ENCODE peak calls at places on chromosomes 7 and 10, in four cellular contexts. One of them, this sample, is unnamed.
A peak's percentile ranks its signal among the peaks of the same experiment; 100 is the strongest.

GRCh38 chr7:18997477-18998130 is 119.8 kb downstream of the TWIST1 start:
- DNase-seq in fibroblast of lung: no peak
- DNase-seq in right lobe of liver: no peak
- DNase-seq in astrocyte: no peak
- DNase-seq in this sample: no peak

GRCh38 chr7:50970092-50970491 is 187.4 kb upstream of the GRB10 start:
- DNase-seq in fibroblast of lung: no peak
- DNase-seq in right lobe of liver: no peak
- DNase-seq in astrocyte: no peak
- DNase-seq in this sample: no peak

GRCh38 chr7:101936612-101937231 is 119.3 kb downstream of the CUX1 start:
- DNase-seq in fibroblast of lung: peak; percentile 25
- DNase-seq in right lobe of liver: no peak
- DNase-seq in astrocyte: no peak
- DNase-seq in this sample: no peak

GRCh38 chr7:17239683-17240521 is 58.5 kb upstream of the AHR start:
- DNase-seq in fibroblast of lung: peak; percentile 85
- DNase-seq in right lobe of liver: no peak
- DNase-seq in astrocyte: peak; percentile 85
- DNase-seq in this sample: no peak

GRCh38 chr7:47080816-47081215 is 501.1 kb downstream of the TNS3 start:
- DNase-seq in fibroblast of lung: peak; percentile 50
- DNase-seq in right lobe of liver: no peak
- DNase-seq in astrocyte: peak; percentile 35
- DNase-seq in this sample: peak; percentile 67

GRCh38 chr10:4022473-4022872 is 237.5 kb upstream of the KLF6 start:
- DNase-seq in fibroblast of lung: no peak
- DNase-seq in right lobe of liver: no peak
- DNase-seq in astrocyte: no peak
- DNase-seq in this sample: no peak

GRCh38 chr10:79046991-79047874 is 21.5 kb upstream of the ZMIZ1 start:
- DNase-seq in fibroblast of lung: no peak
- DNase-seq in right lobe of liver: peak; percentile 61
- DNase-seq in astrocyte: no peak
- DNase-seq in this sample: no peak

GRCh38 chr7:126659124-126659523 is 593.6 kb downstream of the GRM8 start:
- DNase-seq in fibroblast of lung: no peak
- DNase-seq in right lobe of liver: no peak
- DNase-seq in astrocyte: no peak
- DNase-seq in this sample: no peak

GRCh38 chr10:44965104-44965503 is 5.5 kb downstream of the RASSF4 start:
- DNase-seq in fibroblast of lung: no peak
- DNase-seq in right lobe of liver: no peak
- DNase-seq in astrocyte: no peak
- DNase-seq in this sample: no peak

GRCh38 chr10:29186221-29186620 is 102.6 kb upstream of the LYZL1 start:
- DNase-seq in fibroblast of lung: peak; percentile 61
- DNase-seq in right lobe of liver: no peak
- DNase-seq in astrocyte: peak; percentile 51
- DNase-seq in this sample: no peak

GRCh38 chr7:21076054-21076453 is 289.4 kb upstream of the SP8 start:
- DNase-seq in fibroblast of lung: no peak
- DNase-seq in right lobe of liver: no peak
- DNase-seq in astrocyte: no peak
- DNase-seq in this sample: no peak

GRCh38 chr10:17861760-17862159 is 52.6 kb downstream of the MRC1 start:
- DNase-seq in fibroblast of lung: no peak
- DNase-seq in right lobe of liver: no peak
- DNase-seq in astrocyte: no peak
- DNase-seq in this sample: no peak

GRCh38 chr7:151249732-151250072 is 1.2 kb upstream of the SMARCD3 start:
- DNase-seq in fibroblast of lung: peak; percentile 63
- DNase-seq in right lobe of liver: no peak
- DNase-seq in astrocyte: peak; percentile 46
- DNase-seq in this sample: peak; percentile 74

GRCh38 chr7:86949052-86949778 is 110.2 kb downstream of the ELAPOR2 start:
- DNase-seq in fibroblast of lung: no peak
- DNase-seq in right lobe of liver: no peak
- DNase-seq in astrocyte: no peak
- DNase-seq in this sample: no peak

GRCh38 chr7:42068554-42069280 is 168.3 kb downstream of the GLI3 start:
- DNase-seq in fibroblast of lung: no peak
- DNase-seq in right lobe of liver: no peak
- DNase-seq in astrocyte: no peak
- DNase-seq in this sample: no peak

GRCh38 chr10:27440021-27440420 is 64.1 kb upstream of the RAB18 start:
- DNase-seq in fibroblast of lung: no peak
- DNase-seq in right lobe of liver: no peak
- DNase-seq in astrocyte: no peak
- DNase-seq in this sample: no peak

GRCh38 chr7:42020067-42020466 is 216.9 kb downstream of the GLI3 start:
- DNase-seq in fibroblast of lung: no peak
- DNase-seq in right lobe of liver: no peak
- DNase-seq in astrocyte: no peak
- DNase-seq in this sample: no peak

GRCh38 chr10:118504044-118504944 is 91.2 kb downstream of the PRLHR start:
- DNase-seq in fibroblast of lung: peak; percentile 77
- DNase-seq in right lobe of liver: no peak
- DNase-seq in astrocyte: peak; percentile 71
- DNase-seq in this sample: no peak

GRCh38 chr10:118034755-118035154 is 12.0 kb downstream of the RAB11FIP2 start:
- DNase-seq in fibroblast of lung: peak; percentile 25
- DNase-seq in right lobe of liver: no peak
- DNase-seq in astrocyte: no peak
- DNase-seq in this sample: no peak

GRCh38 chr7:76198202-76198601 is 3.5 kb upstream of the SRRM3 start:
- DNase-seq in fibroblast of lung: no peak
- DNase-seq in right lobe of liver: no peak
- DNase-seq in astrocyte: no peak
- DNase-seq in this sample: no peak

GRCh38 chr10:120943542-120943941 is 92.4 kb downstream of the WDR11 start:
- DNase-seq in fibroblast of lung: no peak
- DNase-seq in right lobe of liver: no peak
- DNase-seq in astrocyte: no peak
- DNase-seq in this sample: no peak

GRCh38 chr10:44295619-44296222 is 89.2 kb downstream of the CXCL12 start:
- DNase-seq in fibroblast of lung: peak; percentile 87
- DNase-seq in right lobe of liver: no peak
- DNase-seq in astrocyte: peak; percentile 90
- DNase-seq in this sample: no peak

GRCh38 chr10:21261705-21262285 is 263.7 kb downstream of the SKIDA1 start:
- DNase-seq in fibroblast of lung: peak; percentile 16
- DNase-seq in right lobe of liver: no peak
- DNase-seq in astrocyte: no peak
- DNase-seq in this sample: no peak

GRCh38 chr7:33640732-33641131 is 264.6 kb upstream of the BMPER start:
- DNase-seq in fibroblast of lung: no peak
- DNase-seq in right lobe of liver: no peak
- DNase-seq in astrocyte: no peak
- DNase-seq in this sample: no peak

GRCh38 chr7:17689361-17689760 is 250.9 kb downstream of the SNX13 start:
- DNase-seq in fibroblast of lung: no peak
- DNase-seq in right lobe of liver: no peak
- DNase-seq in astrocyte: no peak
- DNase-seq in this sample: no peak

GRCh38 chr10:7218974-7219373 is 191.9 kb downstream of the SFMBT2 start:
- DNase-seq in fibroblast of lung: peak; percentile 52
- DNase-seq in right lobe of liver: no peak
- DNase-seq in astrocyte: peak; percentile 41
- DNase-seq in this sample: no peak

GRCh38 chr7:142636751-142637150 is 112.5 kb upstream of the PRSS1 start:
- DNase-seq in fibroblast of lung: no peak
- DNase-seq in right lobe of liver: no peak
- DNase-seq in astrocyte: no peak
- DNase-seq in this sample: no peak

GRCh38 chr7:69620063-69620462 is 21.8 kb downstream of the AUTS2 start:
- DNase-seq in fibroblast of lung: no peak
- DNase-seq in right lobe of liver: no peak
- DNase-seq in astrocyte: no peak
- DNase-seq in this sample: no peak

GRCh38 chr7:33550363-33550762 is 355.0 kb upstream of the BMPER start:
- DNase-seq in fibroblast of lung: no peak
- DNase-seq in right lobe of liver: no peak
- DNase-seq in astrocyte: no peak
- DNase-seq in this sample: no peak

GRCh38 chr7:1043552-1044188 is 676 bp upstream of the GPR146 start:
- DNase-seq in fibroblast of lung: no peak
- DNase-seq in right lobe of liver: no peak
- DNase-seq in astrocyte: no peak
- DNase-seq in this sample: no peak

GRCh38 chr10:35192645-35193249 is 66.1 kb downstream of the CREM start:
- DNase-seq in fibroblast of lung: no peak
- DNase-seq in right lobe of liver: no peak
- DNase-seq in astrocyte: no peak
- DNase-seq in this sample: no peak

GRCh38 chr7:15854841-15855576 is 168.5 kb upstream of the MEOX2 start:
- DNase-seq in fibroblast of lung: peak; percentile 24
- DNase-seq in right lobe of liver: no peak
- DNase-seq in astrocyte: peak; percentile 8
- DNase-seq in this sample: no peak

GRCh38 chr10:131031346-131031745 is 280.2 kb downstream of the TCERG1L start:
- DNase-seq in fibroblast of lung: no peak
- DNase-seq in right lobe of liver: no peak
- DNase-seq in astrocyte: no peak
- DNase-seq in this sample: no peak

GRCh38 chr10:50937230-50937907 is 51.9 kb upstream of the A1CF start:
- DNase-seq in fibroblast of lung: peak; percentile 26
- DNase-seq in right lobe of liver: no peak
- DNase-seq in astrocyte: peak; percentile 16
- DNase-seq in this sample: no peak

GRCh38 chr7:115825736-115826135 is 204.8 kb downstream of the TFEC start:
- DNase-seq in fibroblast of lung: peak; percentile 53
- DNase-seq in right lobe of liver: no peak
- DNase-seq in astrocyte: peak; percentile 40
- DNase-seq in this sample: no peak

GRCh38 chr7:131861620-131862346 is 305.4 kb upstream of the PODXL start:
- DNase-seq in fibroblast of lung: peak; percentile 86
- DNase-seq in right lobe of liver: no peak
- DNase-seq in astrocyte: peak; percentile 84
- DNase-seq in this sample: no peak

GRCh38 chr10:85995791-85996190 is 370.8 kb downstream of the GRID1 start:
- DNase-seq in fibroblast of lung: peak; percentile 2
- DNase-seq in right lobe of liver: no peak
- DNase-seq in astrocyte: no peak
- DNase-seq in this sample: peak; percentile 59
- H3K36me3 ChIP-seq in fibroblast of lung: no peaks in the 10 kb centered on the region
- H3K36me3 ChIP-seq in right lobe of liver: no peaks in the 10 kb centered on the region
- H3K36me3 ChIP-seq in astrocyte: no peaks in the 10 kb centered on the region
- H3K36me3 ChIP-seq in this sample: no peaks in the 10 kb centered on the region

DNA sequence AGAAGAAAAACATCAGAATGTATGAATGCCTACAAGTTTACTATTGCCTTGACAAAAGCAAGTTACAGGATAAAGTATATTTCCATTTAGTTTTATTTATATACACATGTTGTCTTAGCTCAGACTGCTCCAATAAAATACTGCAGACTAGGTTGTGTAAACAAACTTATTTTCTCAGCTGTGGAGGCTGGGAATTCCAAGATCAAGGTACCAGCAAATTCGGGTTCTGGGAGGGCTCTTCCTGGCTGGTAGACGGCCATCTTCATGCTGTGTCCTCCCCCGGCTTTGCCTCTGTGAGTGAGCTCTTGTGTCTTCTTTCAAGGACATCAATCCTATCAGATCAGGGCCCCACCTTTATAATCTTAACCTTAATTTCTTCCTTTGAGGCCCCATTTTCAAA is 77.1 kb upstream of the UNC5B start:
- DNase-seq in fibroblast of lung: no peak
- DNase-seq in right lobe of liver: no peak
- DNase-seq in astrocyte: no peak
- DNase-seq in this sample: no peak
- H3K27me3 ChIP-seq in fibroblast of lung: peaks cover 11% of the 10 kb centered on the region
- H3K27me3 ChIP-seq in right lobe of liver: no peaks in the 10 kb centered on the region
- H3K27me3 ChIP-seq in astrocyte: peaks cover 30% of the 10 kb centered on the region
- H3K27me3 ChIP-seq in this sample: no peaks in the 10 kb centered on the region

GRCh38 chr10:83990126-83990525 is 149.2 kb upstream of the GHITM start:
- DNase-seq in fibroblast of lung: no peak
- DNase-seq in right lobe of liver: no peak
- DNase-seq in astrocyte: no peak
- DNase-seq in this sample: no peak
- H3K36me3 ChIP-seq in fibroblast of lung: no peaks in the 10 kb centered on the region
- H3K36me3 ChIP-seq in right lobe of liver: no peaks in the 10 kb centered on the region
- H3K36me3 ChIP-seq in astrocyte: no peaks in the 10 kb centered on the region
- H3K36me3 ChIP-seq in this sample: no peaks in the 10 kb centered on the region

DNA sequence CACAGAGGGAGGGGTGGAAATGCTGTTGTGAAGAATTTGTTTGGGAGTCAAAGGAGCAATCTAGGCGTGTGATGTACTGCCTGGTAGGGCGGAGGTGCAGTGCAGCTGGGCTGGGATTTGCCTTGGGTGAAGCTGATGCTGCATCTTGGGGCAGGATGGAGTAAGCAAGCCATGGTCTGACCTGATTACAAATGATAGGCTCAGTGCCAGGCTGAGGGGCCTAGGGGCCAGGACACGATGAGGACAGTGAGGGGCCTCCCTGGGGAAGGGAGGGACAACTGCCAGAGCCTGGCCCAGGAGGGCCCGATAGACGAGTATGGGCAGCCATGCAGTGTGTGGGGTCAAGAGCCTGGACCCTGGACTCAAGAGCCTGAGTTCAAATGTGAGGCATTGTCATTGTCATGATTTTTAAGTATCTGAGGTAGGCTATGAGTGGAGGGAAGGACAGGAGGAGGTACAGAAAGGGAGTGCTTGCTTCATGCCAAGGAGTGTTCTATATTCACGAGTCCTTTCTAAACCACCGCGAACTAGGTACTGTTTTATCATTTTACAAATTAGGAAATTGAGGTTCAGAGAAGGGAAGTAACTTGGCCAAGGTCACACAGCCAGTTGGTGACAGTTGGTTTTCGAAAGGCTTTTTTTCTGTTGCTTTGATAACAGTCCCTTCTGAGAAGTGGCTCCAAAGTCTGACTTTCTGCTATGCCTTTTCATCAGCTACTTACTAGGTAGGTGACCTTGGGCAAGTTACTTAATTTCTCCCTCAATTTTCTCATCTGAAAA is 29.7 kb downstream of the HIF1AN start:
- DNase-seq in fibroblast of lung: no peak
- DNase-seq in right lobe of liver: no peak
- DNase-seq in astrocyte: no peak
- DNase-seq in this sample: no peak
- H3K27me3 ChIP-seq in fibroblast of lung: peaks cover 44% of the 10 kb centered on the region
- H3K27me3 ChIP-seq in right lobe of liver: no peaks in the 10 kb centered on the region
- H3K27me3 ChIP-seq in astrocyte: peaks cover 65% of the 10 kb centered on the region
- H3K27me3 ChIP-seq in this sample: peaks cover 16% of the 10 kb centered on the region

DNA sequence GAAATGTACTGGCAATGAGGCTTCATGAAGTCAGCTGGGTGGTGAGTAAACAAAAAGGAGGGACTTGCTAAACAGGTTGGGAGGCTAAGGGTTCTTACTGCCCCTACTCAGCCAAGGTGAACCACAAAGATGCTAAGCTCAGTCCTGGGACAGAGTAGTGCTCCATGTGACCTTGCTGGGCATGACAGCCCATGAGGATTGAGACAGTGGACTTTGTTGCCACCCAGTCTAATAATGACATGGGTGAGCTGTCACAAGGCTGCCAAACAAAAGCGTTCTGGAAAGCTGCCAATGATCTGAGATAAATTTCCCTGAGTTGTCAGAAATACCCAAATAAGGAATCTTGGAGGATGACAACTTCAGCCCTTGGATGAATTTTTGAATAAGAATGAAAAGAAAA is 75.2 kb downstream of the CLEC2L start:
- DNase-seq in fibroblast of lung: no peak
- DNase-seq in right lobe of liver: no peak
- DNase-seq in astrocyte: no peak
- DNase-seq in this sample: no peak
- H3K36me3 ChIP-seq in fibroblast of lung: peaks cover 26% of the 10 kb centered on the region
- H3K36me3 ChIP-seq in right lobe of liver: peaks cover 14% of the 10 kb centered on the region
- H3K36me3 ChIP-seq in astrocyte: peaks cover 59% of the 10 kb centered on the region
- H3K36me3 ChIP-seq in this sample: peaks cover 86% of the 10 kb centered on the region

GRCh38 chr7:141281311-141281710 is 207.4 kb downstream of the TMEM178B start:
- DNase-seq in fibroblast of lung: no peak
- DNase-seq in right lobe of liver: no peak
- DNase-seq in astrocyte: no peak
- DNase-seq in this sample: no peak
- H3K27me3 ChIP-seq in fibroblast of lung: no peaks in the 10 kb centered on the region
- H3K27me3 ChIP-seq in right lobe of liver: no peaks in the 10 kb centered on the region
- H3K27me3 ChIP-seq in astrocyte: no peaks in the 10 kb centered on the region
- H3K27me3 ChIP-seq in this sample: no peaks in the 10 kb centered on the region

This sample was measured in WERI-Rb-1.